ENCODE peak calls at places on chromosome 1, in five cellular contexts. One of them, this sample, is unnamed.

GRCh38 chr1:198776602-198777029 is 137.8 kb downstream of the PTPRC start:
- DNase-seq in NB4: peak
- DNase-seq in coronary artery: no peak
- DNase-seq in fibroblast of villous mesenchyme: peak
- DNase-seq in kidney epithelial cell: peak
- DNase-seq in this sample: peak

GRCh38 chr1:67978988-67979516 is 71.4 kb downstream of the DIRAS3 start:
- DNase-seq in NB4: no peak
- DNase-seq in coronary artery: no peak
- DNase-seq in fibroblast of villous mesenchyme: no peak
- DNase-seq in kidney epithelial cell: peak
- DNase-seq in this sample: no peak

GRCh38 chr1:177122869-177123268 is 41.6 kb downstream of the ASTN1 start:
- DNase-seq in NB4: no peak
- DNase-seq in coronary artery: no peak
- DNase-seq in fibroblast of villous mesenchyme: no peak
- DNase-seq in kidney epithelial cell: no peak
- DNase-seq in this sample: no peak

GRCh38 chr1:15802234-15802965 is 5.0 kb downstream of the UQCRHL start:
- DNase-seq in NB4: peak
- DNase-seq in coronary artery: no peak
- DNase-seq in fibroblast of villous mesenchyme: no peak
- DNase-seq in kidney epithelial cell: no peak
- DNase-seq in this sample: no peak

GRCh38 chr1:13228343-13228781 is 2.4 kb upstream of the PRAMEF18 start:
- DNase-seq in NB4: peak
- DNase-seq in coronary artery: no peak
- DNase-seq in fibroblast of villous mesenchyme: no peak
- DNase-seq in kidney epithelial cell: no peak
- DNase-seq in this sample: no peak

GRCh38 chr1:36365310-36365895 is 20.3 kb downstream of the STK40 start:
- DNase-seq in NB4: peak
- DNase-seq in coronary artery: no peak
- DNase-seq in fibroblast of villous mesenchyme: peak
- DNase-seq in kidney epithelial cell: no peak
- DNase-seq in this sample: no peak

GRCh38 chr1:227952374-227953021 is 4.8 kb upstream of the WNT9A start:
- DNase-seq in NB4: no peak
- DNase-seq in coronary artery: peak
- DNase-seq in fibroblast of villous mesenchyme: no peak
- DNase-seq in kidney epithelial cell: no peak
- DNase-seq in this sample: no peak

GRCh38 chr1:202571719-202572339 is 138.4 kb downstream of the SYT2 start:
- DNase-seq in NB4: peak
- DNase-seq in coronary artery: no peak
- DNase-seq in fibroblast of villous mesenchyme: peak
- DNase-seq in kidney epithelial cell: no peak
- DNase-seq in this sample: no peak

GRCh38 chr1:41357451-41358151 is 3.6 kb upstream of the FOXO6 start:
- DNase-seq in NB4: peak
- DNase-seq in coronary artery: peak
- DNase-seq in fibroblast of villous mesenchyme: no peak
- DNase-seq in kidney epithelial cell: no peak
- DNase-seq in this sample: no peak

GRCh38 chr1:173635116-173635515 is at the start of gene TEX50:
- DNase-seq in NB4: no peak
- DNase-seq in coronary artery: no peak
- DNase-seq in fibroblast of villous mesenchyme: no peak
- DNase-seq in kidney epithelial cell: no peak
- DNase-seq in this sample: no peak

GRCh38 chr1:112548540-112548939 is 39.8 kb downstream of the WNT2B start:
- DNase-seq in NB4: no peak
- DNase-seq in coronary artery: no peak
- DNase-seq in fibroblast of villous mesenchyme: peak
- DNase-seq in kidney epithelial cell: no peak
- DNase-seq in this sample: no peak

GRCh38 chr1:186620526-186620925 is 59.7 kb downstream of the PTGS2 start:
- DNase-seq in NB4: no peak
- DNase-seq in coronary artery: no peak
- DNase-seq in fibroblast of villous mesenchyme: no peak
- DNase-seq in kidney epithelial cell: no peak
- DNase-seq in this sample: no peak

GRCh38 chr1:18941221-18942141 is 15.0 kb downstream of the IFFO2 start:
- DNase-seq in NB4: no peak
- DNase-seq in coronary artery: no peak
- DNase-seq in fibroblast of villous mesenchyme: no peak
- DNase-seq in kidney epithelial cell: no peak
- DNase-seq in this sample: no peak

GRCh38 chr1:170131984-170132383 is 13.8 kb upstream of the NTMT2 start:
- DNase-seq in NB4: no peak
- DNase-seq in coronary artery: no peak
- DNase-seq in fibroblast of villous mesenchyme: no peak
- DNase-seq in kidney epithelial cell: no peak
- DNase-seq in this sample: no peak

GRCh38 chr1:54944610-54945392 is 35.6 kb upstream of the TMEM61 start:
- DNase-seq in NB4: peak
- DNase-seq in coronary artery: no peak
- DNase-seq in fibroblast of villous mesenchyme: peak
- DNase-seq in kidney epithelial cell: peak
- DNase-seq in this sample: peak

GRCh38 chr1:163227126-163227525 is 24.4 kb upstream of the RGS5 start:
- DNase-seq in NB4: no peak
- DNase-seq in coronary artery: no peak
- DNase-seq in fibroblast of villous mesenchyme: no peak
- DNase-seq in kidney epithelial cell: peak
- DNase-seq in this sample: no peak

GRCh38 chr1:209651148-209651547 is 1.1 kb downstream of the LAMB3 start:
- DNase-seq in NB4: peak
- DNase-seq in coronary artery: no peak
- DNase-seq in fibroblast of villous mesenchyme: peak
- DNase-seq in kidney epithelial cell: peak
- DNase-seq in this sample: peak

GRCh38 chr1:67937651-67938050 is 104.4 kb upstream of the GNG12 start:
- DNase-seq in NB4: no peak
- DNase-seq in coronary artery: no peak
- DNase-seq in fibroblast of villous mesenchyme: peak
- DNase-seq in kidney epithelial cell: no peak
- DNase-seq in this sample: no peak

GRCh38 chr1:81126989-81127571 is 673.7 kb upstream of the ADGRL2 start:
- DNase-seq in NB4: no peak
- DNase-seq in coronary artery: no peak
- DNase-seq in fibroblast of villous mesenchyme: peak
- DNase-seq in kidney epithelial cell: no peak
- DNase-seq in this sample: no peak

GRCh38 chr1:183148599-183148998 is 37.5 kb upstream of the LAMC2 start:
- DNase-seq in NB4: no peak
- DNase-seq in coronary artery: no peak
- DNase-seq in fibroblast of villous mesenchyme: peak
- DNase-seq in kidney epithelial cell: no peak
- DNase-seq in this sample: no peak

GRCh38 chr1:45954401-45954847 is 151.0 kb downstream of the MAST2 start:
- DNase-seq in NB4: peak
- DNase-seq in coronary artery: no peak
- DNase-seq in fibroblast of villous mesenchyme: peak
- DNase-seq in kidney epithelial cell: peak
- DNase-seq in this sample: peak

GRCh38 chr1:24754229-24754628 is 9.0 kb downstream of the CLIC4 start:
- DNase-seq in NB4: no peak
- DNase-seq in coronary artery: no peak
- DNase-seq in fibroblast of villous mesenchyme: no peak
- DNase-seq in kidney epithelial cell: no peak
- DNase-seq in this sample: no peak

GRCh38 chr1:226287587-226287986 is 21.4 kb downstream of the LIN9 start:
- DNase-seq in NB4: peak
- DNase-seq in coronary artery: no peak
- DNase-seq in fibroblast of villous mesenchyme: peak
- DNase-seq in kidney epithelial cell: no peak
- DNase-seq in this sample: no peak

GRCh38 chr1:2322593-2323295 is 68.6 kb downstream of the MORN1 start:
- DNase-seq in NB4: no peak
- DNase-seq in coronary artery: no peak
- DNase-seq in fibroblast of villous mesenchyme: no peak
- DNase-seq in kidney epithelial cell: no peak
- DNase-seq in this sample: no peak

GRCh38 chr1:56533621-56534020 is 45.7 kb downstream of the PLPP3 start:
- DNase-seq in NB4: no peak
- DNase-seq in coronary artery: no peak
- DNase-seq in fibroblast of villous mesenchyme: no peak
- DNase-seq in kidney epithelial cell: no peak
- DNase-seq in this sample: no peak

GRCh38 chr1:204377800-204378608 is 18.3 kb upstream of the PLEKHA6 start:
- DNase-seq in NB4: peak
- DNase-seq in coronary artery: no peak
- DNase-seq in fibroblast of villous mesenchyme: peak
- DNase-seq in kidney epithelial cell: peak
- DNase-seq in this sample: no peak

GRCh38 chr1:219130536-219130935 is 43.1 kb upstream of the LYPLAL1 start:
- DNase-seq in NB4: no peak
- DNase-seq in coronary artery: no peak
- DNase-seq in fibroblast of villous mesenchyme: no peak
- DNase-seq in kidney epithelial cell: no peak
- DNase-seq in this sample: no peak

DNA sequence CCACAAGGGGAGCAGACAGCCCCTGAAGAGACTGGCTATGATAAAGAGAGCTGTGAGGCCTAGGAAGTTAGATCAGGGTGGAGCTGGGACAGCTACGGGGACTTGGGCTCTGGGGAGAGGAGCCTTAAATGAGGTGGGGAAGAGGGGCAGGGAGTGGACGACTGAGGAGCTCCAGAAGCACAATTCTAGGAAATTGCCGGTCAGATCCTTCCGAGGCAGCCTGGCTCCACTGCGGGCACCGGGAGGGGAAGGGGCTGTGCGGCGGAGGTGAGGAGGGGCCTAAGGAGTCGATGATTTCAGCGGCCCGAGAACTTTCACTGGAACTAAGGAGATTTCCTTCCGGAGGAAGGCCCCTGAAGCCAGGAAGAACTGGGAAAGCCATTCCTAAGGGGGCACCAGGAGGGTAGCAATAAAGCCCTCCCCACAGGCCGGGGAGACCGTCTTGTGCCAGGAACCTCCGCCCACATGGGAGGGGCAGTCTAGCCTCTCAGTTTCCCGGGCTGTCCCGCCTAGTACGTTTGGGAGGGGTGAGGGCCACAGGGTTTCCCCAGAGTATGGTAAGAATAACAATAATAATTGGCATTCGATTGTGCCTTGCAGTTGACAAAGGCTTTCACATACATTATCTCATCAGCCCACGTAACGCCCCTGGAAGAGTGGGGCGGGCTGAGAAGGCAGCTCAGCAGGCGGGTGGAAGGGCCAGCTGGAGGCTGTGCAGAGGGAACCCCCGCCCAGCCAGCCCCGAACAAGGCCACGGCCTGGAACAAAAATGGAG is 19.6 kb downstream of the NPR1 start:
- DNase-seq in NB4: no peak
- DNase-seq in coronary artery: peak
- DNase-seq in fibroblast of villous mesenchyme: peak
- DNase-seq in kidney epithelial cell: no peak
- DNase-seq in this sample: no peak
- H3K4me3 ChIP-seq in NB4: no peak
- H3K4me3 ChIP-seq in coronary artery: peak
- H3K4me3 ChIP-seq in fibroblast of villous mesenchyme: no peak
- H3K4me3 ChIP-seq in kidney epithelial cell: no peak
- H3K4me3 ChIP-seq in this sample: no peak

GRCh38 chr1:156451486-156452184 is 48.9 kb downstream of the MEF2D start:
- DNase-seq in NB4: no peak
- DNase-seq in coronary artery: no peak
- DNase-seq in fibroblast of villous mesenchyme: no peak
- DNase-seq in kidney epithelial cell: no peak
- DNase-seq in this sample: no peak
- TF ChIP-seq CTCF in NB4: no peak
- TF ChIP-seq CTCF in coronary artery: no peak
- TF ChIP-seq CTCF in fibroblast of villous mesenchyme: no peak
- TF ChIP-seq CTCF in kidney epithelial cell: no peak
- TF ChIP-seq CTCF in this sample: no peak

GRCh38 chr1:62687903-62688686 is at the start of gene DOCK7:
- DNase-seq in NB4: peak
- DNase-seq in coronary artery: peak
- DNase-seq in fibroblast of villous mesenchyme: peak
- DNase-seq in kidney epithelial cell: no peak
- DNase-seq in this sample: no peak

GRCh38 chr1:62685431-62685859 is 2.7 kb downstream of the DOCK7 start:
- DNase-seq in NB4: no peak
- DNase-seq in coronary artery: no peak
- DNase-seq in fibroblast of villous mesenchyme: peak
- DNase-seq in kidney epithelial cell: no peak
- DNase-seq in this sample: no peak

GRCh38 chr1:62688687-62689085 is 500 bp upstream of the DOCK7 start:
- DNase-seq in NB4: no peak
- DNase-seq in coronary artery: no peak
- DNase-seq in fibroblast of villous mesenchyme: peak
- DNase-seq in kidney epithelial cell: no peak
- DNase-seq in this sample: no peak

GRCh38 chr1:62687421-62687902 is 724 bp downstream of the DOCK7 start:
- DNase-seq in NB4: peak
- DNase-seq in coronary artery: no peak
- DNase-seq in fibroblast of villous mesenchyme: peak
- DNase-seq in kidney epithelial cell: no peak
- DNase-seq in this sample: no peak

GRCh38 chr1:62686822-62687221 is 1.4 kb downstream of the DOCK7 start:
- DNase-seq in NB4: no peak
- DNase-seq in coronary artery: no peak
- DNase-seq in fibroblast of villous mesenchyme: no peak
- DNase-seq in kidney epithelial cell: no peak
- DNase-seq in this sample: no peak
- H3K4me3 ChIP-seq in NB4: peak
- H3K4me3 ChIP-seq in coronary artery: peak
- H3K4me3 ChIP-seq in fibroblast of villous mesenchyme: peak
- H3K4me3 ChIP-seq in kidney epithelial cell: peak
- H3K4me3 ChIP-seq in this sample: peak

DNA sequence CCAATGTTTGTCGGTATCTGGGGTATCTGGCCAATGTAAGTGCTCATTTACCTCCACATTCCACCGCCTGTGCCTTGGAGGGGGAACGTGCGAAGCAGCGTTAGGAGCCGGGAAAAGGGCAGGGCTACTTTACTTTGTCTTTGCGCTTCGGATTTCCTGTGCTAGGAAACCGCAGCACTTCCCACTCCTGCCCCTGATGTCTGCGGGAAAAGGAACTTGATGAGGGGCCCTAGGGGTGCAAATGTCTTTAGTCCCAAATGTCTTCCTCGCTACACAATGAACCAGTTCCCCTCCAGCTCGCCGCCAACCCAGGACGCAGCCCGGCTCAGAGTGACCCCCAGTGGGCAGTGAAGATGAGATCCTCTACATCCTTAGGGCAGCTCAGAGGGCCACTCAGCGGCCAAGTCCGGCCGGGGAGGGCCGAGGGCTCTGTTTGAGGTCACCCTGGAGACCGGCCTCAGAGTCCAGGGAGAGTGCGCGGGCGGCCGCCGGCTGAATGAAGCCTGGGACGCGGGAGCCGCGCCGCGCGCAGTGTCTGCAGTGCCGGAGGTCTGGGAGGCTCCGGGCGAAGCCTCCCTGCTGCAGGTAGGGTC is at the start of gene DYNLT5:
- DNase-seq in NB4: peak
- DNase-seq in coronary artery: peak
- DNase-seq in fibroblast of villous mesenchyme: peak
- DNase-seq in kidney epithelial cell: no peak
- DNase-seq in this sample: no peak
- TF ChIP-seq CTCF in NB4: no peak
- TF ChIP-seq CTCF in coronary artery: no peak
- TF ChIP-seq CTCF in fibroblast of villous mesenchyme: peak
- TF ChIP-seq CTCF in kidney epithelial cell: peak
- TF ChIP-seq CTCF in this sample: no peak